ENCODE peak calls at places on chromosomes 16 and 17, in four cellular contexts. One of them, this sample, is unnamed.

GRCh38 chr17:45936610-45937009 is 42.3 kb downstream of the MAPT start:
- DNase-seq in SK-N-SH: peak; percentile 47
- DNase-seq in K562: no peak
- DNase-seq in GM12878: no peak
- DNase-seq in this sample: no peak

GRCh38 chr16:4696172-4696904 is 3.0 kb downstream of the NUDT16L1 start:
- DNase-seq in SK-N-SH: peak; percentile 26
- DNase-seq in K562: no peak
- DNase-seq in GM12878: no peak
- DNase-seq in this sample: no peak

GRCh38 chr17:81468111-81468764 is 44.4 kb downstream of the ACTG1 start:
- DNase-seq in SK-N-SH: no peak
- DNase-seq in K562: no peak
- DNase-seq in GM12878: no peak
- DNase-seq in this sample: peak; percentile 79

GRCh38 chr16:11871193-11871592 is 19.9 kb upstream of the RSL1D1 start:
- DNase-seq in SK-N-SH: no peak
- DNase-seq in K562: no peak
- DNase-seq in GM12878: no peak
- DNase-seq in this sample: peak; percentile 53

GRCh38 chr16:14244344-14245010 is 173.4 kb downstream of the MRTFB start:
- DNase-seq in SK-N-SH: no peak
- DNase-seq in K562: no peak
- DNase-seq in GM12878: no peak
- DNase-seq in this sample: no peak

GRCh38 chr16:14301150-14302030 is 230.3 kb downstream of the MRTFB start:
- DNase-seq in SK-N-SH: peak; percentile 58
- DNase-seq in K562: peak; percentile 41
- DNase-seq in GM12878: no peak
- DNase-seq in this sample: peak; percentile 49

GRCh38 chr16:52364500-52364899 is 182.4 kb downstream of the TOX3 start:
- DNase-seq in SK-N-SH: no peak
- DNase-seq in K562: no peak
- DNase-seq in GM12878: no peak
- DNase-seq in this sample: no peak

GRCh38 chr17:18980682-18981384 is 23.7 kb downstream of the FAM83G start:
- DNase-seq in SK-N-SH: no peak
- DNase-seq in K562: no peak
- DNase-seq in GM12878: no peak
- DNase-seq in this sample: peak; percentile 60

GRCh38 chr16:65509172-65509571 is 387.3 kb upstream of the CDH11 start:
- DNase-seq in SK-N-SH: no peak
- DNase-seq in K562: no peak
- DNase-seq in GM12878: no peak
- DNase-seq in this sample: no peak

GRCh38 chr17:73757324-73757942 is 113.2 kb upstream of the SDK2 start:
- DNase-seq in SK-N-SH: no peak
- DNase-seq in K562: peak; percentile 19
- DNase-seq in GM12878: no peak
- DNase-seq in this sample: no peak

GRCh38 chr17:48543854-48544355 is 1.0 kb downstream of the HOXB2 start:
- DNase-seq in SK-N-SH: no peak
- DNase-seq in K562: peak; percentile 65
- DNase-seq in GM12878: no peak
- DNase-seq in this sample: no peak

DNA sequence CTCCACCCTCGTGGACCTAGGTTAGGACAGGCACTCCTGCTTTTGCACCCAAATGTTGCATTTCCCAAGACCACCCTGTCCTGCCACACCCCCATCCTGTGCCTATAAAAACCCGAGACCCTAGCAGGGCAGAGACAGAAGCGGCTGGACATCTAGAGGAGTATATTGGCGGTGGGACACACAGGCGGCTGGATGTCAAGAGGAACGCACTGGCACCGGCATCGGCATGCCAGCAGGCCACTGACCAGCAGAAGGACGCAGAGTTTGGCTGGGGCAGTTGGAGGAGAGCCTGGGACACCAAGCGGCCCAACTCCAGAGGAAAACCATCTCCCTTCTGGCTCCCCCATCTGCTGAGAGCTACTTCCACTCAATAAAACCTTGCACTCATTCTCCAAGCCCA is 14.7 kb upstream of the WFIKKN2 start:
- DNase-seq in SK-N-SH: no peak
- DNase-seq in K562: no peak
- DNase-seq in GM12878: no peak
- DNase-seq in this sample: no peak
- TF ChIP-seq NFIC in SK-N-SH: no peak
- TF ChIP-seq NFIC in K562: no peak
- TF ChIP-seq NFIC in GM12878: no peak
- TF ChIP-seq NFIC in this sample: no peak

DNA sequence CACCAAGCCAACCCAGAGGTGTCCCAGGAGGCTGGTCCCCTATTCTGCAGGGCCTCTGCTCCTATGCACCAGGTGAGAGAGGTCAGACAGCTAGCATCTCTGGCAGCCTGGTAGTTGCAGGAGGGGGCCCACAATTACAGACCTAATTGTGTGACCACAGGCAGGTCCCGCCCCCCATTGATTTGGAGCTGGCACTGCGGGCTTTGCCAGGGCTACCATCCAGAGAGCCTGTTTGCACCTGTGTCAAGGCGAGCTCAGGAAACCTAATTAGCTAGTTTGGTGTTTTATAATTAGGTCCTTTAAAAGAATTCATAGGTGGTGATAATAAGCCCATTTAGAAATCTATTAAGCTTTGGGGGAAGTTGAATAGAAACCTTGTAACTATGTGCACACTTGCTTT is 90.2 kb downstream of the MRM1 start:
- DNase-seq in SK-N-SH: no peak
- DNase-seq in K562: no peak
- DNase-seq in GM12878: no peak
- DNase-seq in this sample: no peak
- TF ChIP-seq USF2 in SK-N-SH: no peak
- TF ChIP-seq USF2 in K562: no peak
- TF ChIP-seq USF2 in GM12878: no peak
- TF ChIP-seq USF2 in this sample: no peak

DNA sequence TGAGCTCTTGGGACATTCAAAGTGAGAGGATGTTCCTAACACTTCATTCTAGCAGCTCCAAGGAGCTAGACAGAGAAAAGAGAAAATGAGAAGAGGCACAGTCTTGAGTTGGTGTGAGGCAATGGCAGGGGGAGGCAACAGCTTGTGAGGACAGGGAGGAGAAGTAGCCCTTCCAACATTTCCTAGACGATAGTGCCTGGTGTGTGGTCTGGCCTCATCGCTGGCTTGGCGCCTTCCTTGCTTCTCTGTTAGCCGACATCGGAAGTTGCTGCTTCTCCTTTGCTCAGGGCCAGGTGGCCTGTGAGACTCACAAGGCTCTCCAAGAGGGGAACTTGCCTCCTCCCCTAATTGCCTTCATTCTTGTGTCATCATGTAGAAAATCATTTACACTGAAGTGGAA is 208.6 kb downstream of the MAP2K4 start:
- DNase-seq in SK-N-SH: no peak
- DNase-seq in K562: no peak
- DNase-seq in GM12878: no peak
- DNase-seq in this sample: no peak
- TF ChIP-seq NFIC in SK-N-SH: no peak
- TF ChIP-seq NFIC in K562: no peak
- TF ChIP-seq NFIC in GM12878: no peak
- TF ChIP-seq NFIC in this sample: no peak

GRCh38 chr16:81646561-81646960 is 132.5 kb upstream of the PLCG2 start:
- DNase-seq in SK-N-SH: no peak
- DNase-seq in K562: no peak
- DNase-seq in GM12878: no peak
- DNase-seq in this sample: no peak

GRCh38 chr16:81642943-81643342 is 136.1 kb upstream of the PLCG2 start:
- DNase-seq in SK-N-SH: no peak
- DNase-seq in K562: no peak
- DNase-seq in GM12878: no peak
- DNase-seq in this sample: no peak

GRCh38 chr16:81647527-81647926 is 131.6 kb upstream of the PLCG2 start:
- DNase-seq in SK-N-SH: no peak
- DNase-seq in K562: no peak
- DNase-seq in GM12878: no peak
- DNase-seq in this sample: no peak

GRCh38 chr16:81645925-81646324 is 133.2 kb upstream of the PLCG2 start:
- DNase-seq in SK-N-SH: no peak
- DNase-seq in K562: no peak
- DNase-seq in GM12878: no peak
- DNase-seq in this sample: no peak

GRCh38 chr16:81645303-81645702 is 133.8 kb upstream of the PLCG2 start:
- DNase-seq in SK-N-SH: peak; percentile 79
- DNase-seq in K562: no peak
- DNase-seq in GM12878: no peak
- DNase-seq in this sample: no peak
- TF ChIP-seq USF2 in SK-N-SH: no peak
- TF ChIP-seq USF2 in K562: no peak
- TF ChIP-seq USF2 in GM12878: no peak
- TF ChIP-seq USF2 in this sample: no peak

GRCh38 chr17:13106171-13106570 is 88.3 kb upstream of the ELAC2 start:
- DNase-seq in SK-N-SH: no peak
- DNase-seq in K562: no peak
- DNase-seq in GM12878: no peak
- DNase-seq in this sample: no peak
- TF ChIP-seq NFIC in SK-N-SH: no peak
- TF ChIP-seq NFIC in K562: no peak
- TF ChIP-seq NFIC in GM12878: no peak
- TF ChIP-seq NFIC in this sample: no peak

DNA sequence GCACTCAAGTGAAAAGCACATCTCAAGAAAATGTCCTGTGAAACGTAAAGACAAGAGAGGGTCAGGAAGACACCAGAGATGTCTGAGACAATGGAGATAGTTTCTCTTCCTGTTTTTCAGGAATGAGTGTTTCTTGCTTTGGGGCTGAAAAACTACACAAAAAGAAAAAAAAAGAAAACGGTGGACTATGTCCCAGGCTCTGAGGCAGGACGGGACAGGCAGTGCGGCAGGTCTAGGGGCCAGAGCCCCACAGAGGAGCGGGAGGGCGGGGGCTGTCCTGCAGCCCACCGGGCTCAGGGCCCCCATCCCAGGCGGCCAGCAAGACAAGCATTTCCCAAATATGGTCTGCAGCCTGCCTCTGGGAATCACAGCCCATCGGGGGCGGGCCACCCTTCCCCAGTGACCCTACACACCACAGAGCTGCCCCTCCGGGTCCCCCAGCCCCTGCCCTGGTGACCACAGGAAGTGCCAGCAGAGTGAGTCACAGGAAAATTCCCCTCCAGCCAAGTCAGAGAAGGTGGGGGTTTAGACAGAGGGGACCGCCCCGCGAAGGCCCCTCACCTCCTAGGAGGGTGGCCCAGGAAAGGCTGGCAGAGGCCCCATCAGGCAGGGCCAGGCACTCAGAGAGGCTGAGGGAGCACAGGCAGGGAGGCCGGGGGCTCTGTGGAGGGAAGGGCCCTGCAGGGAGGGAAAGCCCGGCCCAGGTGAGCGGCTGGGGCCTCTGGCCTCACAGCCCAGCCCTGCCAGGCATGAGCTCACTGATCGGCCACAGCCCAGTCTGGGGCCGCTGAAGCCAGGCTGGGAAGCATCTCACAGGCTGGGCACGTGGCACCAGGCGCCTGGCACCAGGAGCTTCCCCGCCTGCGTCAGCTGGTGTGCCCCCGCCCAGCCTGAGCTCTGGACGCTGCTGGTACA is 6.3 kb downstream of the BCAR1 start:
- DNase-seq in SK-N-SH: peak; percentile 82
- DNase-seq in K562: no peak
- DNase-seq in GM12878: no peak
- DNase-seq in this sample: peak; percentile 99
- TF ChIP-seq USF2 in SK-N-SH: peak; percentile 42
- TF ChIP-seq USF2 in K562: no peak
- TF ChIP-seq USF2 in GM12878: no peak
- TF ChIP-seq USF2 in this sample: peak; percentile 57

This sample was measured in HepG2.